ENCODE peak calls at places on chromosome 10, in seven cellular contexts. One of them, this sample, is unnamed.

GRCh38 chr10:77774940-77775391 is 137.4 kb upstream of the KCNMA1 start:
- DNase-seq in PC-3: no peak
- DNase-seq in heart right ventricle: no peak
- DNase-seq in kidney: no peak
- DNase-seq in OCI-LY7: no peak
- DNase-seq in left ventricle myocardium inferior: no peak
- DNase-seq in pancreas: no peak
- DNase-seq in this sample: no peak

GRCh38 chr10:49177391-49178355 is 10.5 kb downstream of the TMEM273 start:
- DNase-seq in PC-3: peak; percentile 97
- DNase-seq in heart right ventricle: peak; percentile 87
- DNase-seq in kidney: no peak
- DNase-seq in OCI-LY7: no peak
- DNase-seq in left ventricle myocardium inferior: peak; percentile 63
- DNase-seq in pancreas: no peak
- DNase-seq in this sample: no peak

GRCh38 chr10:62582804-62583208 is 208.6 kb downstream of the ZNF365 start:
- DNase-seq in PC-3: peak; percentile 86
- DNase-seq in heart right ventricle: peak; percentile 68
- DNase-seq in kidney: peak; percentile 89
- DNase-seq in OCI-LY7: no peak
- DNase-seq in left ventricle myocardium inferior: peak; percentile 77
- DNase-seq in pancreas: no peak
- DNase-seq in this sample: peak; percentile 89

GRCh38 chr10:13331641-13332040 is 16.5 kb downstream of the SEPHS1 start:
- DNase-seq in PC-3: no peak
- DNase-seq in heart right ventricle: no peak
- DNase-seq in kidney: no peak
- DNase-seq in OCI-LY7: no peak
- DNase-seq in left ventricle myocardium inferior: no peak
- DNase-seq in pancreas: no peak
- DNase-seq in this sample: no peak

GRCh38 chr10:36489928-36490279 is 635.5 kb upstream of the ANKRD30A start:
- DNase-seq in PC-3: peak; percentile 96
- DNase-seq in heart right ventricle: no peak
- DNase-seq in kidney: no peak
- DNase-seq in OCI-LY7: no peak
- DNase-seq in left ventricle myocardium inferior: no peak
- DNase-seq in pancreas: no peak
- DNase-seq in this sample: no peak

GRCh38 chr10:86331861-86332260 is 34.7 kb downstream of the GRID1 start:
- DNase-seq in PC-3: no peak
- DNase-seq in heart right ventricle: no peak
- DNase-seq in kidney: peak; percentile 42
- DNase-seq in OCI-LY7: no peak
- DNase-seq in left ventricle myocardium inferior: no peak
- DNase-seq in pancreas: no peak
- DNase-seq in this sample: no peak

GRCh38 chr10:6743291-6743849 is 163.3 kb upstream of the PRKCQ start:
- DNase-seq in PC-3: no peak
- DNase-seq in heart right ventricle: no peak
- DNase-seq in kidney: no peak
- DNase-seq in OCI-LY7: no peak
- DNase-seq in left ventricle myocardium inferior: no peak
- DNase-seq in pancreas: no peak
- DNase-seq in this sample: no peak

GRCh38 chr10:103598654-103599115 is 105.2 kb downstream of the NEURL1 start:
- DNase-seq in PC-3: peak; percentile 79
- DNase-seq in heart right ventricle: peak; percentile 59
- DNase-seq in kidney: no peak
- DNase-seq in OCI-LY7: peak; percentile 55
- DNase-seq in left ventricle myocardium inferior: no peak
- DNase-seq in pancreas: peak; percentile 65
- DNase-seq in this sample: no peak

GRCh38 chr10:108544500-108545120 is 1378.7 kb downstream of the XPNPEP1 start:
- DNase-seq in PC-3: peak; percentile 77
- DNase-seq in heart right ventricle: no peak
- DNase-seq in kidney: peak; percentile 75
- DNase-seq in OCI-LY7: peak; percentile 53
- DNase-seq in left ventricle myocardium inferior: peak; percentile 33
- DNase-seq in pancreas: peak; percentile 76
- DNase-seq in this sample: no peak

GRCh38 chr10:14605231-14605925 is 169.3 kb downstream of the FAM107B start:
- DNase-seq in PC-3: peak; percentile 82
- DNase-seq in heart right ventricle: no peak
- DNase-seq in kidney: peak; percentile 41
- DNase-seq in OCI-LY7: no peak
- DNase-seq in left ventricle myocardium inferior: no peak
- DNase-seq in pancreas: no peak
- DNase-seq in this sample: no peak

GRCh38 chr10:30970760-30971460 is 60.8 kb downstream of the ZNF438 start:
- DNase-seq in PC-3: no peak
- DNase-seq in heart right ventricle: no peak
- DNase-seq in kidney: no peak
- DNase-seq in OCI-LY7: no peak
- DNase-seq in left ventricle myocardium inferior: no peak
- DNase-seq in pancreas: no peak
- DNase-seq in this sample: peak; percentile 75

GRCh38 chr10:86520871-86521619 is 547 bp downstream of the WAPL start:
- DNase-seq in PC-3: peak; percentile 44
- DNase-seq in heart right ventricle: peak; percentile 47
- DNase-seq in kidney: peak; percentile 84
- DNase-seq in OCI-LY7: peak; percentile 58
- DNase-seq in left ventricle myocardium inferior: peak; percentile 53
- DNase-seq in pancreas: peak; percentile 48
- DNase-seq in this sample: peak; percentile 67

GRCh38 chr10:42982886-42983594 is 93.8 kb upstream of the RET start:
- DNase-seq in PC-3: no peak
- DNase-seq in heart right ventricle: no peak
- DNase-seq in kidney: peak; percentile 19
- DNase-seq in OCI-LY7: no peak
- DNase-seq in left ventricle myocardium inferior: no peak
- DNase-seq in pancreas: peak; percentile 4
- DNase-seq in this sample: no peak

GRCh38 chr10:79187545-79187940 is 118.8 kb downstream of the ZMIZ1 start:
- DNase-seq in PC-3: no peak
- DNase-seq in heart right ventricle: no peak
- DNase-seq in kidney: peak; percentile 63
- DNase-seq in OCI-LY7: no peak
- DNase-seq in left ventricle myocardium inferior: no peak
- DNase-seq in pancreas: no peak
- DNase-seq in this sample: no peak

GRCh38 chr10:79191951-79192676 is 123.3 kb downstream of the ZMIZ1 start:
- DNase-seq in PC-3: no peak
- DNase-seq in heart right ventricle: no peak
- DNase-seq in kidney: no peak
- DNase-seq in OCI-LY7: no peak
- DNase-seq in left ventricle myocardium inferior: no peak
- DNase-seq in pancreas: no peak
- DNase-seq in this sample: no peak

GRCh38 chr10:79190740-79191261 is 122.0 kb downstream of the ZMIZ1 start:
- DNase-seq in PC-3: no peak
- DNase-seq in heart right ventricle: no peak
- DNase-seq in kidney: no peak
- DNase-seq in OCI-LY7: peak; percentile 68
- DNase-seq in left ventricle myocardium inferior: no peak
- DNase-seq in pancreas: no peak
- DNase-seq in this sample: no peak

GRCh38 chr10:79188154-79188763 is 119.5 kb downstream of the ZMIZ1 start:
- DNase-seq in PC-3: no peak
- DNase-seq in heart right ventricle: no peak
- DNase-seq in kidney: peak; percentile 79
- DNase-seq in OCI-LY7: no peak
- DNase-seq in left ventricle myocardium inferior: no peak
- DNase-seq in pancreas: no peak
- DNase-seq in this sample: no peak

DNA sequence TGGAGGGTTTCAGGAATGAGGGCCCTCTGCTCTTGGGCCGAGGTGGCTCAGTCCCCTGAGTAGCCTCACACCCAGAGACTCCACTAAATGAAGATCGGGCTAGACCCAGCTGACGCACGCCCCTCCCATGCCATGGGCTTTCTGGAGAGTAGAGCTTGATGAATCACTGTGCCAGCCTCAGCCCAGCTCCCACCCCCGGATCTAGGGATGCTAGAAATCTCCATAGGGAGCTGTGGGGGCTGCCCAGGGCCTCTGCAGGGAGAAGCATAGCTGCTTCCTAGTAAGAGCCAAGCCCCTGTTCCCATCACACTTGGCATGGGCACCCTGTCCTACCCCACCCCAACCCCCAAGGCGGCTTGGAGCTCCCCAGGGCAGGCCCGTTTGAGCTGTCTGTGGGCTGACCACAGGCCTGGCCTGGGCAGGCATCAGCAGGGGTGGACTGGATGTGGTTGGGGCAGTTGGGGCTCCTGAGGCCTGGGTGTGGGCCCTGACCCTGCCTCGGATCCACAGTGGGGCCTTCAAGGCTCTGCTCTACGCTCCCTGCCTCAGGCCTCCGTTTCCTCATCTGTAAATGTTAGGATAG is 121.2 kb downstream of the ZMIZ1 start:
- DNase-seq in PC-3: peak; percentile 52
- DNase-seq in heart right ventricle: no peak
- DNase-seq in kidney: peak; percentile 78
- DNase-seq in OCI-LY7: no peak
- DNase-seq in left ventricle myocardium inferior: no peak
- DNase-seq in pancreas: no peak
- DNase-seq in this sample: no peak
- H3K4me1 ChIP-seq in PC-3: peaks cover 37% of the 10 kb centered on the region
- H3K4me1 ChIP-seq in heart right ventricle: peaks cover 80% of the 10 kb centered on the region
- H3K4me1 ChIP-seq in kidney: peaks cover 71% of the 10 kb centered on the region
- H3K4me1 ChIP-seq in OCI-LY7: peaks cover 43% of the 10 kb centered on the region
- H3K4me1 ChIP-seq in left ventricle myocardium inferior: peaks cover 100% of the 10 kb centered on the region
- H3K4me1 ChIP-seq in pancreas: peaks cover 36% of the 10 kb centered on the region
- H3K4me1 ChIP-seq in this sample: peaks cover 4% of the 10 kb centered on the region

DNA sequence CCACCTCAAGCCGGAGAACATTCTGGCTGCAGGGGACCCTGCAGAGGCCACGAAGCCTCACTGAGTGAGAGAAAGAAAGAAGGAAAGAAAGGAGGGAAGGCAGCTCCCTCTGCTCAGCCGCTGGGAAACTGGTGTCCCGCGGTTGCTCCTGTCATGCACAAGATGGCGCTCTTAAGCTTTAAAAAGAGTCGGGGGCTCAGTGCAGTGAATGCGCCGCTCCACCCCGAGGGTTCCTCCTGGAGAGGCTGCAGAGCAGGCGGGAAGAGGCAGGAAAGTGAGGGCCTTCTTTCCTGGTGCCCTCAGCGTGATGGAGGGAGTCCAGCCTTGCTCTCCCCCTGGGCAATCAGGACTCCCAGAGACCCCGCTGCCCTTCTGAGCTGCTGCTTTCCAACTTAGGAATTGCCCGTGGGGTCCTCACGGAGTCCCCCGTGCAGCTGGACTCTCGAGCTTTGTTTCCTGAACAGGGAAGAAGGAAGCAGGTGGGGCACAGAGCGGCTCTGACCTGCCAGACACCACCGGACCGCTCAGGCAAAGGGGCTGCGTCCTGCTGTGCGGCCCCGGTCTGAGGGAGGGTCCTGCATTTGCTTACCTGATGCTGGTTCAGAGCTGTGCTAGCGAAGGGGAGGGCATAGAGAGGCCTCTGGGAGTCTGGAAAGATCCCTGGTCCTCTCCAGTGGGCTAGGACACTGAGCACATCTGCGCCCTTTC is 141.9 kb upstream of the MKI67 start:
- DNase-seq in PC-3: peak; percentile 42
- DNase-seq in heart right ventricle: no peak
- DNase-seq in kidney: no peak
- DNase-seq in OCI-LY7: peak; percentile 24
- DNase-seq in left ventricle myocardium inferior: no peak
- DNase-seq in pancreas: no peak
- DNase-seq in this sample: no peak
- TF ChIP-seq CTCF in PC-3: peak; percentile 62
- TF ChIP-seq CTCF in heart right ventricle: peak; percentile 61
- TF ChIP-seq CTCF in kidney: peak; percentile 34
- TF ChIP-seq CTCF in OCI-LY7: peak; percentile 76
- TF ChIP-seq CTCF in left ventricle myocardium inferior: peak; percentile 58
- TF ChIP-seq CTCF in pancreas: no peak
- TF ChIP-seq CTCF in this sample: no peak

GRCh38 chr10:33211123-33211878 is 123.2 kb downstream of the NRP1 start:
- DNase-seq in PC-3: peak; percentile 53
- DNase-seq in heart right ventricle: no peak
- DNase-seq in kidney: peak; percentile 79
- DNase-seq in OCI-LY7: no peak
- DNase-seq in left ventricle myocardium inferior: peak; percentile 59
- DNase-seq in pancreas: no peak
- DNase-seq in this sample: peak; percentile 63

GRCh38 chr10:33212061-33212748 is 122.3 kb downstream of the NRP1 start:
- DNase-seq in PC-3: no peak
- DNase-seq in heart right ventricle: no peak
- DNase-seq in kidney: no peak
- DNase-seq in OCI-LY7: no peak
- DNase-seq in left ventricle myocardium inferior: no peak
- DNase-seq in pancreas: no peak
- DNase-seq in this sample: no peak

GRCh38 chr10:33214174-33214573 is 120.3 kb downstream of the NRP1 start:
- DNase-seq in PC-3: no peak
- DNase-seq in heart right ventricle: no peak
- DNase-seq in kidney: no peak
- DNase-seq in OCI-LY7: no peak
- DNase-seq in left ventricle myocardium inferior: no peak
- DNase-seq in pancreas: no peak
- DNase-seq in this sample: no peak

GRCh38 chr10:33208166-33208565 is 126.3 kb downstream of the NRP1 start:
- DNase-seq in PC-3: no peak
- DNase-seq in heart right ventricle: no peak
- DNase-seq in kidney: no peak
- DNase-seq in OCI-LY7: no peak
- DNase-seq in left ventricle myocardium inferior: no peak
- DNase-seq in pancreas: peak; percentile 66
- DNase-seq in this sample: no peak

GRCh38 chr10:33209777-33210176 is 124.7 kb downstream of the NRP1 start:
- DNase-seq in PC-3: peak; percentile 66
- DNase-seq in heart right ventricle: no peak
- DNase-seq in kidney: no peak
- DNase-seq in OCI-LY7: no peak
- DNase-seq in left ventricle myocardium inferior: no peak
- DNase-seq in pancreas: no peak
- DNase-seq in this sample: no peak
- H3K36me3 ChIP-seq in PC-3: peaks cover 89% of the 10 kb centered on the region
- H3K36me3 ChIP-seq in heart right ventricle: peaks cover 60% of the 10 kb centered on the region
- H3K36me3 ChIP-seq in kidney: peaks cover 62% of the 10 kb centered on the region
- H3K36me3 ChIP-seq in OCI-LY7: no peaks in the 10 kb centered on the region
- H3K36me3 ChIP-seq in left ventricle myocardium inferior: peaks cover 99% of the 10 kb centered on the region
- H3K36me3 ChIP-seq in pancreas: no peaks in the 10 kb centered on the region
- H3K36me3 ChIP-seq in this sample: peaks cover 24% of the 10 kb centered on the region

DNA sequence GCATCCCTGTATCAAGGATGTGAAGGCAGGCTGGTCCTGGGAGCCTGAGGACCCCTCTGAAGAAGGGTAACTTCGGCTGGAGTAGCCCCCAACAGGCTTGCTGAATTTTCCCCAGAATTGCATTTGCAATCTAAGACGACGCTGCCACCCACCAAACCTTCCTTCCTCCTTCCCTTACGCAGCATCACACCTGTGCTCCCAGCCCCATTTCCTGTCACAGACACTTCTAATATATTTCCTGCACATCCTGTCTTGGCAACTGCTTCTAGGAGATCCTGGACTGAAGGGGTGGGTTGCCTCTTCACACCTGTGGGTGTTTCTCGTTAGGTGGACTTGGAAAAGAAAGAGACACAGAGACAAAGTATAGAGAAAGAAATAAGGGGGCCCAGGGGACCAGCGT is 9.4 kb upstream of the PGAM1 start:
- DNase-seq in PC-3: no peak
- DNase-seq in heart right ventricle: no peak
- DNase-seq in kidney: no peak
- DNase-seq in OCI-LY7: peak; percentile 60
- DNase-seq in left ventricle myocardium inferior: no peak
- DNase-seq in pancreas: no peak
- DNase-seq in this sample: no peak
- H3K4me1 ChIP-seq in PC-3: peaks cover 3% of the 10 kb centered on the region
- H3K4me1 ChIP-seq in heart right ventricle: peaks cover 50% of the 10 kb centered on the region
- H3K4me1 ChIP-seq in kidney: peaks cover 7% of the 10 kb centered on the region
- H3K4me1 ChIP-seq in OCI-LY7: peaks cover 29% of the 10 kb centered on the region
- H3K4me1 ChIP-seq in left ventricle myocardium inferior: peaks cover 5% of the 10 kb centered on the region
- H3K4me1 ChIP-seq in pancreas: no peaks in the 10 kb centered on the region
- H3K4me1 ChIP-seq in this sample: no peaks in the 10 kb centered on the region

GRCh38 chr10:110397856-110398255 is 93.1 kb upstream of the SMNDC1 start:
- DNase-seq in PC-3: no peak
- DNase-seq in heart right ventricle: no peak
- DNase-seq in kidney: no peak
- DNase-seq in OCI-LY7: no peak
- DNase-seq in left ventricle myocardium inferior: no peak
- DNase-seq in pancreas: no peak
- DNase-seq in this sample: no peak
- TF ChIP-seq CTCF in PC-3: no peak
- TF ChIP-seq CTCF in heart right ventricle: no peak
- TF ChIP-seq CTCF in kidney: no peak
- TF ChIP-seq CTCF in OCI-LY7: no peak
- TF ChIP-seq CTCF in left ventricle myocardium inferior: no peak
- TF ChIP-seq CTCF in pancreas: no peak
- TF ChIP-seq CTCF in this sample: no peak

This sample was measured in tibial artery.